ENCODE peak calls at places on chromosome 15, in eight cellular contexts. Y, W, L, P, V, A, U and E are unnamed samples.

GRCh38 chr15:100721758-100722550 is 119.6 kb downstream of the ASB7 start:
- DNase-seq in Y (peak), P (peak), V (no peak), L (peak), A (no peak), U (no peak), W (peak), E (no peak)

GRCh38 chr15:36595625-36596024 is 16.2 kb downstream of the CDIN1 start:
- DNase-seq in P (no peak), A (no peak), L (no peak), Y (no peak), V (no peak), W (no peak), U (no peak), E (no peak)

GRCh38 chr15:41843571-41843970 is 4.9 kb downstream of the PLA2G4B start:
- DNase-seq in P (no peak), A (no peak), W (no peak), U (no peak), V (no peak), Y (no peak), L (no peak), E (no peak)

GRCh38 chr15:46080018-46080417 is 445.2 kb downstream of the SQOR start:
- DNase-seq in P (peak), U (no peak), V (no peak), W (no peak), Y (no peak), A (no peak), L (no peak), E (no peak)

GRCh38 chr15:83100072-83100646 is 7.3 kb upstream of the TM6SF1 start:
- DNase-seq in W (no peak), A (no peak), V (no peak), Y (no peak), P (no peak), U (no peak), L (no peak), E (no peak)

GRCh38 chr15:68407141-68407885 is 24.6 kb downstream of the ITGA11 start:
- DNase-seq in Y (peak), P (peak), L (no peak), A (no peak), U (no peak), W (no peak), V (no peak), E (no peak)

GRCh38 chr15:98330258-98330657 is 318.1 kb upstream of the IGF1R start:
- DNase-seq in W (no peak), U (no peak), V (no peak), P (no peak), Y (no peak), A (no peak), L (no peak), E (no peak)

GRCh38 chr15:62165029-62165792 is at the start of gene C2CD4B:
- DNase-seq in L (peak), U (no peak), Y (no peak), V (no peak), P (peak), W (no peak), A (no peak), E (no peak)

GRCh38 chr15:79582650-79583049 is 150.5 kb downstream of the MINAR1 start:
- DNase-seq in V (no peak), L (no peak), W (no peak), A (no peak), Y (no peak), P (no peak), U (no peak), E (no peak)

GRCh38 chr15:58518626-58519025 is 86.8 kb downstream of the LIPC start:
- DNase-seq in W (no peak), V (no peak), Y (no peak), L (no peak), P (no peak), A (no peak), U (no peak), E (no peak)

GRCh38 chr15:38069506-38069905 is 135.1 kb downstream of the TMCO5A start:
- DNase-seq in W (peak), V (no peak), L (no peak), Y (peak), P (no peak), A (no peak), U (peak), E (no peak)

GRCh38 chr15:95687056-95687455 is 643.4 kb upstream of the NR2F2 start:
- DNase-seq in A (no peak), P (no peak), L (no peak), U (no peak), Y (no peak), V (no peak), W (peak), E (no peak)

GRCh38 chr15:89751748-89752147 is 699 bp upstream of the MESP1 start:
- DNase-seq in U (no peak), L (no peak), P (peak), W (no peak), V (no peak), Y (no peak), A (no peak), E (no peak)

GRCh38 chr15:58483316-58483715 is 51.5 kb downstream of the LIPC start:
- DNase-seq in W (no peak), U (no peak), A (no peak), Y (no peak), L (no peak), V (no peak), P (no peak), E (no peak)

GRCh38 chr15:88894348-88894818 is 961 bp downstream of the HAPLN3 start:
- DNase-seq in V (peak), A (no peak), Y (no peak), L (no peak), P (peak), W (no peak), U (peak), E (no peak)

GRCh38 chr15:48631191-48631770 is 14.2 kb downstream of the FBN1 start:
- DNase-seq in Y (no peak), W (peak), V (no peak), L (no peak), A (peak), P (peak), U (no peak), E (no peak)

GRCh38 chr15:83818591-83818990 is 164.7 kb downstream of the ADAMTSL3 start:
- DNase-seq in P (no peak), A (no peak), V (no peak), W (no peak), L (no peak), U (no peak), Y (no peak), E (no peak)

GRCh38 chr15:44261007-44261706 is 27.4 kb upstream of the GOLM2 start:
- DNase-seq in P (peak), V (no peak), Y (no peak), W (no peak), U (no peak), L (no peak), A (no peak), E (no peak)

GRCh38 chr15:90911906-90912769 is 9.0 kb downstream of the MAN2A2 start:
- DNase-seq in U (no peak), W (no peak), V (no peak), A (no peak), P (no peak), L (no peak), Y (no peak), E (no peak)

GRCh38 chr15:60179786-60180391 is 175.8 kb downstream of the FOXB1 start:
- DNase-seq in L (no peak), V (peak), U (peak), P (peak), Y (no peak), A (no peak), W (peak), E (no peak)

GRCh38 chr15:89370120-89371077 is 35.8 kb upstream of the POLG start:
- DNase-seq in A (no peak), Y (no peak), V (no peak), L (no peak), P (peak), W (no peak), U (no peak), E (no peak)

GRCh38 chr15:97085806-97086205 is 755.3 kb downstream of the NR2F2 start:
- DNase-seq in W (no peak), A (no peak), P (no peak), Y (no peak), L (no peak), U (no peak), V (no peak), E (no peak)

GRCh38 chr15:38991126-38991525 is 426.5 kb upstream of the RASGRP1 start:
- DNase-seq in W (peak), A (no peak), V (no peak), P (peak), Y (no peak), U (peak), L (no peak), E (no peak)